ENCODE peak calls at places on chromosome 17, in eight cellular contexts. W is AG10803, P is head of caudate nucleus, V is tibial artery, C is SW 1271, L is RWPE2, Z is GM10248, Y is erythroblast. I is an unnamed sample.

GRCh38 chr17:7356072-7356549 is 1.2 kb downstream of the TMEM95 start:
- DNase-seq in P (peak), L (no peak), Y (peak), C (no peak), Z (peak), V (peak), W (peak), I (peak)

GRCh38 chr17:45705123-45706009 is 78.8 kb upstream of the CRHR1 start:
- DNase-seq in Z (no peak), V (no peak), W (no peak), L (peak), Y (no peak), C (peak), P (no peak), I (peak)

GRCh38 chr17:64599187-64599676 is 62.9 kb downstream of the SMURF2 start:
- DNase-seq in V (no peak), P (no peak), L (no peak), W (no peak), C (no peak), Y (no peak), Z (no peak), I (no peak)

GRCh38 chr17:57853695-57854094 is 3.9 kb upstream of the MRPS23 start:
- DNase-seq in V (peak), Y (no peak), C (no peak), L (no peak), W (no peak), Z (no peak), P (no peak), I (no peak)

GRCh38 chr17:36017799-36018198 is at the start of gene CCL23:
- DNase-seq in L (no peak), P (no peak), Z (no peak), C (no peak), V (no peak), W (no peak), Y (no peak), I (no peak)

GRCh38 chr17:17140590-17140980 is 65.5 kb downstream of the PLD6 start:
- DNase-seq in C (no peak), V (no peak), P (no peak), W (peak), L (no peak), Z (no peak), Y (no peak), I (peak)

GRCh38 chr17:74566132-74566753 is 1.1 kb downstream of the CD300H start:
- DNase-seq in C (peak), P (peak), Y (peak), L (no peak), V (no peak), Z (peak), W (peak), I (peak)

GRCh38 chr17:74864866-74865395 is 5.2 kb upstream of the GRIN2C start:
- DNase-seq in L (no peak), C (peak), Z (peak), V (peak), W (peak), Y (peak), P (peak), I (peak)

GRCh38 chr17:58488428-58488890 is 251 bp upstream of the HSF5 start:
- DNase-seq in C (no peak), Z (no peak), W (no peak), Y (no peak), P (no peak), V (no peak), L (no peak), I (no peak)

GRCh38 chr17:44002141-44002848 is 2.1 kb upstream of the NAGS start:
- DNase-seq in Z (no peak), W (peak), P (no peak), C (peak), L (no peak), V (no peak), Y (no peak), I (no peak)

GRCh38 chr17:45013021-45013997 is 38.1 kb downstream of the DCAKD start:
- DNase-seq in Y (no peak), W (no peak), Z (no peak), V (no peak), P (no peak), C (no peak), L (no peak), I (no peak)

GRCh38 chr17:57557363-57557762 is 187.7 kb downstream of the CCDC182 start:
- DNase-seq in C (no peak), P (no peak), V (no peak), Y (no peak), L (no peak), Z (no peak), W (no peak), I (no peak)

GRCh38 chr17:21361020-21361809 is 14.9 kb upstream of the KCNJ12 start:
- DNase-seq in C (no peak), L (no peak), W (no peak), Y (no peak), P (no peak), Z (no peak), V (no peak), I (no peak)

I was measured in astrocyte of the hippocampus.